ENCODE peak calls at places on chromosome 7, in five cellular contexts. F is colonic mucosa, Z is PC-9, K is foreskin fibroblast, A is cardiac muscle cell. Q is an unnamed sample.

GRCh38 chr7:18457832-18458231 is 37.7 kb upstream of the HDAC9 start:
- DNase-seq in F (no peak), Z (peak), K (no peak), A (no peak), Q (no peak)

GRCh38 chr7:96321670-96322372 is at the start of gene SLC25A13:
- DNase-seq in F (peak), Z (peak), K (peak), A (peak), Q (no peak)

GRCh38 chr7:147992698-147993097 is 597.9 kb upstream of the C7orf33 start:
- DNase-seq in F (no peak), Z (no peak), K (no peak), A (no peak), Q (no peak)

GRCh38 chr7:44257618-44258422 is 57.0 kb downstream of the YKT6 start:
- DNase-seq in F (peak), Z (peak), K (peak), A (peak), Q (peak)

GRCh38 chr7:117190746-117191435 is 132.0 kb downstream of the WNT2 start:
- DNase-seq in F (no peak), Z (no peak), K (no peak), A (no peak), Q (no peak)

GRCh38 chr7:156147104-156147503 is 334.8 kb upstream of the SHH start:
- DNase-seq in F (no peak), Z (no peak), K (no peak), A (no peak), Q (no peak)

GRCh38 chr7:20279979-20280378 is 50.7 kb upstream of the ITGB8 start:
- DNase-seq in F (no peak), Z (no peak), K (no peak), A (no peak), Q (no peak)

GRCh38 chr7:154503962-154504550 is 451.9 kb downstream of the DPP6 start:
- DNase-seq in F (no peak), Z (no peak), K (peak), A (peak), Q (peak)

GRCh38 chr7:31091926-31092325 is 39.8 kb downstream of the ADCYAP1R1 start:
- DNase-seq in F (no peak), Z (no peak), K (no peak), A (no peak), Q (no peak)

GRCh38 chr7:3722396-3722846 is 421.4 kb downstream of the SDK1 start:
- DNase-seq in F (no peak), Z (no peak), K (peak), A (peak), Q (no peak)

GRCh38 chr7:132964886-132965285 is 117.0 kb downstream of the CHCHD3 start:
- DNase-seq in F (no peak), Z (no peak), K (no peak), A (no peak), Q (no peak)

GRCh38 chr7:114759347-114760062 is 162.4 kb upstream of the MDFIC start:
- DNase-seq in F (peak), Z (no peak), K (peak), A (no peak), Q (no peak)

GRCh38 chr7:155584763-155585531 is 38.6 kb upstream of the CNPY1 start:
- DNase-seq in F (no peak), Z (no peak), K (peak), A (no peak), Q (no peak)

GRCh38 chr7:140225562-140226249 is 48.9 kb upstream of the KDM7A start:
- DNase-seq in F (no peak), Z (no peak), K (no peak), A (no peak), Q (no peak)

GRCh38 chr7:39910108-39910869 is 39.8 kb upstream of the CDK13 start:
- DNase-seq in F (no peak), Z (no peak), K (peak), A (peak), Q (peak)

GRCh38 chr7:26663905-26664673 is 200.3 kb downstream of the SKAP2 start:
- DNase-seq in F (no peak), Z (no peak), K (peak), A (no peak), Q (no peak)

GRCh38 chr7:155459867-155460461 is 2.0 kb downstream of the EN2 start:
- DNase-seq in F (no peak), Z (no peak), K (no peak), A (no peak), Q (no peak)

GRCh38 chr7:127733976-127734375 is 82.0 kb downstream of the SND1 start:
- DNase-seq in F (no peak), Z (no peak), K (no peak), A (no peak), Q (no peak)

GRCh38 chr7:23377134-23377533 is 78.0 kb downstream of the MALSU1 start:
- DNase-seq in F (no peak), Z (no peak), K (peak), A (no peak), Q (no peak)

GRCh38 chr7:73770002-73770859 is at the start of gene CLDN3:
- DNase-seq in F (peak), Z (peak), K (peak), A (peak), Q (no peak)

GRCh38 chr7:22934473-22935065 is 79.4 kb downstream of the HYCC1 start:
- DNase-seq in F (no peak), Z (no peak), K (peak), A (no peak), Q (no peak)

GRCh38 chr7:102404005-102404861 is 8.1 kb downstream of the PRKRIP1 start:
- DNase-seq in F (peak), Z (peak), K (peak), A (peak), Q (no peak)

GRCh38 chr7:83599131-83599530 is 49.8 kb downstream of the SEMA3E start:
- DNase-seq in F (no peak), Z (no peak), K (no peak), A (no peak), Q (no peak)

GRCh38 chr7:66247387-66248078 is 42.4 kb downstream of the TPST1 start:
- DNase-seq in F (no peak), Z (no peak), K (no peak), A (no peak), Q (no peak)

GRCh38 chr7:108045154-108045553 is 42.2 kb upstream of the LAMB1 start:
- DNase-seq in F (no peak), Z (no peak), K (peak), A (no peak), Q (no peak)

GRCh38 chr7:81685263-81685868 is 84.5 kb downstream of the HGF start:
- DNase-seq in F (no peak), Z (no peak), K (peak), A (no peak), Q (no peak)
- H3K4me3 ChIP-seq in F (no peak), Z (no peak), K (no peak), A (no peak), Q (no peak)

GRCh38 chr7:138755831-138756590 is 41.8 kb upstream of the TMEM213 start:
- DNase-seq in F (no peak), Z (no peak), K (no peak), A (no peak), Q (no peak)
- TF ChIP-seq CTCF in F (no peak), Z (no peak), K (no peak), A (no peak), Q (no peak)

DNA sequence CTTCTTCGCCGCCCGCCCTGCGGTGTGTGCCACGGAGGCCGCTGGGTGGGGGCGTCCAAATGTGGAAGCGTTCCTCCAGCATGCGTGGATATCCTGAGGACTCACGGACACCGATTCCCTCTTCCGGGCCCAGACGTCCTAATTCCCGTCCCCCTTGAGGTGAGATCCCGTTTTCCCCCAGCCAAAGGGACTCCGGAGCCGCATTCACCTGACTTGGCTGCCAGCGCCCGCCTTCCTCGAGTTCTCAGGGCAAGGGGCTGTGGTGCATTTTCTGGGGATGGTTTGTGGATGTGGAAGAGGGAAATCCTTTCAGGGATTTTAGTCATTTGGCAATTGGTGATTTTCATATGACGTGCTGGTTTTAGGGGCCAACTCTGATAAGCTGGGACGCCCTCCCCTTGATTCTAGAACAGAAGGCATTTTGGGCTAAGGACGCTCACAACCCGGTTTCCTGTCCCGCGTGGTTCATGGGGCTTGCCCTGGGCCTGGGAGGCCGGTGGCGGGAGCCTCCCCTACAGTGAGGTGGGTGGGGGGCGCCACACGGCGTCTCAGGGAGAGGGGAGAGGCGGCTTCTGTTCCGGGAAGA is 165.4 kb downstream of the ACTR3B start:
- DNase-seq in F (no peak), Z (no peak), K (no peak), A (no peak), Q (no peak)
- H3K4me3 ChIP-seq in F (no peak), Z (no peak), K (no peak), A (peak), Q (no peak)

GRCh38 chr7:135704074-135704473 is 23.9 kb downstream of the SLC13A4 start:
- DNase-seq in F (no peak), Z (no peak), K (no peak), A (no peak), Q (no peak)
- TF ChIP-seq CTCF in F (no peak), Z (peak), K (no peak), A (peak), Q (peak)

DNA sequence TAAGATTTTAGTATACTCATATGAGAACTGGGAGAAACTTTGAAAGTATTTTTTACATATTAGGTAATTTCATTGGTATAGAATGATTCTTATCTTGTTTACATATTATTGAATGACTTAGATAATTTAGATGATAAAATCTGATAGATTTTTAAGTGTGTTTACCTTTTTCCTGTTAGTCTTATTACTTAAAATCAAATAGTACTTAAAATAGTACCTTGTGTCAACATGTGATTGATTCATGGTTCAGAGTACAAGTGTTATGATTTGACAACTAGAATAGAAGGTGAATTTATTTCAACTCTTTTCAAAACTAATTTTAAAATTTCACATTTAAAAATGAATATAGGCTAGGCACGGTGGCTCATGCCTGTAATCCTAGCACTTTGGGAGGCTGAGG is 4.1 kb downstream of the MKLN1 start:
- DNase-seq in F (no peak), Z (no peak), K (no peak), A (no peak), Q (no peak)
- H3K4me3 ChIP-seq in F (no peak), Z (no peak), K (no peak), A (no peak), Q (no peak)